ENCODE peak calls at places on chromosomes 3 and 15, in seven cellular contexts. Z is GM20000, P is RWPE1, D is fibroblast of pulmonary artery, S is thoracic aorta, Q is mucosa of descending colon, Y is left lung. J is an unnamed sample.
A peak's percentile ranks its signal among the peaks of the same experiment; 100 is the strongest.

GRCh38 chr3:24472358-24472757 is 22.3 kb downstream of the THRB start:
- DNase-seq in D (no peak), Y (no peak), Q (no peak), Z (no peak), P (peak; percentile 46), S (no peak), J (no peak)

GRCh38 chr15:58115692-58116091 is 22.5 kb upstream of the AQP9 start:
- DNase-seq in D (peak; percentile 45), Y (no peak), Z (no peak), P (peak; percentile 13), S (no peak), Q (no peak), J (no peak)

GRCh38 chr3:140863481-140864084 is 78.1 kb upstream of the SLC25A36 start:
- DNase-seq in D (peak; percentile 67), Y (peak; percentile 35), Z (peak; percentile 52), P (peak; percentile 25), S (no peak), Q (peak; percentile 84), J (peak; percentile 84)

GRCh38 chr3:126961191-126961790 is 21.6 kb upstream of the PLXNA1 start:
- DNase-seq in P (peak; percentile 83), Q (peak; percentile 62), Z (peak; percentile 48), D (peak; percentile 75), Y (peak; percentile 76), S (peak; percentile 70), J (no peak)

GRCh38 chr15:40456738-40457137 is 14.0 kb upstream of the CHST14 start:
- DNase-seq in S (no peak), P (no peak), Q (no peak), Z (no peak), D (no peak), Y (no peak), J (no peak)

GRCh38 chr3:124653071-124653470 is 77.2 kb upstream of the UMPS start:
- DNase-seq in Q (no peak), Y (no peak), D (no peak), S (no peak), P (no peak), Z (no peak), J (no peak)

GRCh38 chr3:181484026-181484425 is 227.7 kb upstream of the SOX2 start:
- DNase-seq in P (no peak), S (no peak), Y (no peak), Q (no peak), D (no peak), Z (no peak), J (no peak)

GRCh38 chr3:139577899-139578298 is 38.4 kb upstream of the RBP1 start:
- DNase-seq in Y (no peak), D (no peak), S (no peak), Z (no peak), Q (no peak), P (no peak), J (no peak)

GRCh38 chr3:51340989-51341636 is 44.0 kb upstream of the MANF start:
- DNase-seq in Y (no peak), Z (no peak), S (no peak), Q (no peak), D (peak; percentile 41), P (no peak), J (peak; percentile 24)

GRCh38 chr3:160685144-160685766 is 8.3 kb downstream of the ARL14 start:
- DNase-seq in S (no peak), Z (no peak), Y (no peak), D (no peak), Q (no peak), P (no peak), J (no peak)
- TF ChIP-seq CTCF in S (peak; percentile 27), Z (no peak), Y (peak; percentile 20), D (peak; percentile 49), Q (no peak), P (peak; percentile 20), J (peak; percentile 72)

DNA sequence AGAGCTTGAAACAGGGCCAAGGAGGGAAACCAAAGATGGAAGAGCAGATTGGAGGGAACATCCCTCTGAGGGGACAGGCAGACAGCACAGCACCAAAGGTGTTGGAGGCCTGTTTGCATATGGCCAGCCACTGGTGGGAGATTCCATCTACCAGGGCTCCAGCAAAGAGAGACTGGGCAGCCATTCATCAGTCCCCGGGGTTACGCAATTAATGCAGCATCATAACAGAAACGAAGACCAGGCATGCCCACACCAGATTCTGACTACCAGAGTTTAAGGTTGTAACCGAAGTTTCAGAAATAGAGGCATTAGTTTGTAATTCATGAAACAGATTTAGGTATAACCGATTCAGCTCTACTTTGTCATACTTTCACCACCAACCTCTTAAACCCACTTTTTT is 58.1 kb downstream of the COL8A1 start:
- DNase-seq in Z (no peak), Q (no peak), Y (no peak), S (no peak), P (no peak), D (no peak), J (no peak)
- TF ChIP-seq CTCF in Z (no peak), Q (no peak), Y (no peak), S (no peak), P (no peak), D (no peak), J (no peak)

DNA sequence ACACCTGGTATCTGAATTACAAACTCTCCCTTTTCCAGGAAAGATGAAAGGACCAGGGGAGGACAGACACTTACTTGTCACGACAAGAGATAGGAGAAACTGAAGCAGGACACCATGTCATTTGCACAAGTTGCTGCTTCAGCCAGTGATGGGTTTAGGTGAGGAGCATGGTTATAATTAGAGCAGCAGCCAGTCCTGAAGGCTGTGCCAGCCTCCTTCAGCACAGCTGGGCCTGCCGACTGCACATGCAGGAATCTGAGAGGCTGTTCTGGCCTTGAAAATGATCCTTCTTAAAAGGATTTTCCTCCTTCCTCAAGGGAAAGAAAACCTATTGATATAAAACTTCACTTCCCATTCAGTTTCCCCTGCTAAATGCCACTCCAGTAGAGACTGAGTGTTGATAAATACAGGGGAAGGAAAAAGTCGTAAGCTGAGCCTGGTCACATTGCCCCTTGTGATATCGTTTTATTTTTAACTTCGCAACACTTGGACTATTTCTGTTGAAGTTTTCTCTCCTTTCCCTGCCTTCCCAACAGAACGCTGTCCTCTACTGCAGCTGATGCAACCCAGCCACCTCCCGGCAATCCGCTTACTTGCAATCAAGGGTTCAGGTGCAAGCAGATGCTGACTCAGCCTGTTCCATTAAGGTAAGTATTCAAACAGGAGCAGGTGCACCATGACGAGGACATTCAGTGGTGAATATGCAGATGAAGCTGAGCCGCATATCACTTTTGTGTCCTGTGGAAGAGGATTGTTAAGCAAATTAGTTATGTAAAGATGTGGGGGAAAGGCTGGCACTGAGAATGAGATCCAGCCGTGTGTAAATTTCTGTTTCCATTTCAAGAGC is at the start of gene FBXO40:
- DNase-seq in S (no peak), Z (no peak), P (no peak), Q (peak; percentile 16), Y (no peak), D (no peak), J (no peak)
- TF ChIP-seq CTCF in S (no peak), Z (no peak), P (no peak), Q (no peak), Y (no peak), D (no peak), J (no peak)

DNA sequence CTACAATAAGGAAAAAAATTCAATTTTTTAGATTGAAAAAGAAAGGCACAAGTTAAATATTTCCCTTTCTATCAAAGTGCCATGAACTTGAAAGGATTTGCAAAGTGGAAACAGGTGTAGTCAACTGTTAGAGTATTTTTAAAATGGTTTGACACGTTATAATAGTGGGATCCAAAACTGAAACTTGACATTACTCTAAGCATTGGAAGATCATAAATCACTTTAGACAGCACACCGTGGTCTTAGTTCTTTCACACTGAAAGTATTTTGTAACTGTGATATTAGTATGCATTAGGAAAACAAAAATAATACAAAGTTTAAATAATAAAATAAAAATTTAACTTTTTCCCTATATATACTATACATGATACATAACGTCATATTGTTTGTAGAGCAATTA is 933.1 kb downstream of the EPHA3 start:
- DNase-seq in Q (no peak), P (no peak), Z (no peak), D (no peak), S (no peak), Y (no peak), J (no peak)
- TF ChIP-seq CTCF in Q (no peak), P (no peak), Z (no peak), D (no peak), S (no peak), Y (no peak), J (no peak)

GRCh38 chr15:67834593-67835348 is 5.1 kb downstream of the RNU6-1 start:
- DNase-seq in P (no peak), D (no peak), Z (no peak), Q (no peak), Y (no peak), S (no peak), J (no peak)

GRCh38 chr15:67832031-67832551 is 6.8 kb downstream of the SKOR1 start:
- DNase-seq in Q (peak; percentile 38), D (peak; percentile 57), Z (no peak), Y (no peak), P (no peak), S (no peak), J (no peak)

GRCh38 chr15:67832965-67833503 is 6.8 kb downstream of the RNU6-1 start:
- DNase-seq in Z (no peak), D (no peak), S (no peak), Q (peak; percentile 32), Y (no peak), P (no peak), J (no peak)

GRCh38 chr15:67834249-67834592 is 5.6 kb downstream of the RNU6-1 start:
- DNase-seq in P (no peak), Z (no peak), Q (no peak), S (no peak), Y (no peak), D (no peak), J (no peak)

DNA sequence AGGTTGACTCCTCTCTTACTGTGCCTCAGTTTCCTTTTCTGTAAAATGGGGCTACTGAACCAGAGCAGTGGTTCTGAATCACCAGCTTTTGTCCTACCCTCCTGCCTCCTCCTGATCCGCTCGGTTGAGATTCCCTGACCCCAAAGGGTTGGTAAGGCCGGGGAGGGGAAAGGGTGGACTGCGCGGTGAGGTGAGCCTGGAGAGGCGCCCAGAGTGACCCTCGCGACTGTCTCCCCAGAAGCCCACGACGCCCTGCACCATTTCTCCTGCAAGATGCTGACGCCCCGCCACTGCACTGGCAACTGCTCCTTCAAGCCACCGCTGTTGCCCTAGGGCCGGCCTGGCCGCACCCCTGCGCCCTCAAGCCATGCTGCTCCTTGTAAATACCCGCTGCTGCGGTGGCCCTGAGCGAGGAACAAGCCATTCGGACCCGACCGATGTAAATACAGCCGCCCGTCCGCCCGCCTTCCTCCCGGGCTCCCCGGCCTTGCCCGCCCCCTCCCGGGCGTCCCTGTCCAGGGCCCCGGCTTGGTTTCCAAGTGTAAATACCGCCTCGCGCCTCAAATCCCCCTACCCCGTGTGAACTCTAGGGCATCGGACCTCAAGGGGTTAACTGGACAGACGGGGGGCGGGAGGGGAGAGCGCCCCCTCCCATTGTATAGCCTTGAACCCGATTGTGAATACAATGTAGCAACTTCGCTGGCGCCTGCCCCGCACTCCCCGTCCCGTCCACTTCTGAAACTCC is 6.2 kb downstream of the RNU6-1 start:
- DNase-seq in Q (peak; percentile 51), D (peak; percentile 34), Z (peak; percentile 83), Y (no peak), P (peak; percentile 51), S (no peak), J (peak; percentile 65)
- TF ChIP-seq CTCF in Q (no peak), D (peak; percentile 41), Z (peak; percentile 59), Y (no peak), P (peak; percentile 67), S (peak; percentile 21), J (peak; percentile 77)

GRCh38 chr3:183768114-183768513 is 57.3 kb downstream of the MAP6D1 start:
- DNase-seq in D (no peak), Z (no peak), P (no peak), Y (peak; percentile 43), S (no peak), Q (no peak), J (no peak)
- TF ChIP-seq CTCF in D (no peak), Z (no peak), P (no peak), Y (no peak), S (no peak), Q (no peak), J (no peak)

J was measured in Calu3.